ENCODE peak calls at places on chromosome 3, in five cellular contexts. I is HFF-Myc; D is AG04450; O is activated T-helper 2 cell treated with anti-CD3 and anti-CD28 coated beads, Interferon-gamma antibody, Interleukin-2, Interleukin-4, amounts not matched to agents 10 μg/mL and 5 μg/mL and 100 μg/mL, durations not matched to agents 14 hours and 24 hours and 36 hours; B is stimulated activated CD8-positive, alpha-beta memory T cell treated with anti-CD3 and anti-CD28 coated beads, Interleukin-12 subunit alpha, Interleukin-12 subunit beta, amount 100 ng/mL, for 4 hours. Y is an unnamed sample.

GRCh38 chr3:114527036-114527644 is 233.3 kb downstream of the TIGIT start:
- DNase-seq in I (no peak), D (no peak), O (no peak), B (no peak), Y (no peak)

GRCh38 chr3:108221403-108221802 is 821 bp downstream of the IFT57 start:
- DNase-seq in I (no peak), D (no peak), O (no peak), B (no peak), Y (no peak)

GRCh38 chr3:50503504-50503903 is at the start of gene CACNA2D2:
- DNase-seq in I (no peak), D (no peak), O (peak; percentile 48), B (peak; percentile 57), Y (no peak)

GRCh38 chr3:197692641-197693040 is 44.1 kb downstream of the RUBCN start:
- DNase-seq in I (peak; percentile 32), D (no peak), O (no peak), B (no peak), Y (no peak)

GRCh38 chr3:122496529-122496928 is 18.2 kb downstream of the KPNA1 start:
- DNase-seq in I (no peak), D (no peak), O (no peak), B (no peak), Y (no peak)

GRCh38 chr3:126064627-126065258 is 19.2 kb downstream of the SLC41A3 start:
- DNase-seq in I (no peak), D (no peak), O (no peak), B (no peak), Y (no peak)

GRCh38 chr3:72487078-72487765 is 361.0 kb downstream of the SHQ1 start:
- DNase-seq in I (peak; percentile 55), D (peak; percentile 65), O (no peak), B (peak; percentile 12), Y (peak; percentile 59)

GRCh38 chr3:22431334-22431733 is 680.3 kb upstream of the ZNF385D start:
- DNase-seq in I (no peak), D (no peak), O (no peak), B (no peak), Y (no peak)

GRCh38 chr3:149163066-149163465 is 33.6 kb downstream of the HPS3 start:
- DNase-seq in I (no peak), D (no peak), O (no peak), B (no peak), Y (no peak)

Y was measured in fibroblast of the conjunctiva.